ENCODE peak calls at places on chromosomes 1 and 21, in six cellular contexts. O is epithelial cell of esophagus, S is SW 1271, T is ovary, Z is SJSA1, L is NCI-H69. V is an unnamed sample.
A peak's percentile ranks its signal among the peaks of the same experiment; 100 is the strongest.

GRCh38 chr1:159915571-159916239 is 9.6 kb downstream of the TAGLN2 start:
- DNase-seq in O (no peak), S (no peak), T (no peak), Z (no peak), L (peak; percentile 76), V (no peak)

GRCh38 chr1:205588691-205589445 is 42.9 kb downstream of the ELK4 start:
- DNase-seq in O (peak; percentile 36), S (no peak), T (no peak), Z (peak; percentile 43), L (peak; percentile 63), V (peak; percentile 46)

GRCh38 chr1:15761729-15762128 is 3.1 kb downstream of the FBLIM1 start:
- DNase-seq in O (no peak), S (no peak), T (no peak), Z (no peak), L (no peak), V (no peak)

GRCh38 chr1:206790502-206791250 is 18.4 kb upstream of the IL10 start:
- DNase-seq in O (no peak), S (no peak), T (no peak), Z (no peak), L (no peak), V (no peak)

GRCh38 chr21:42535602-42536171 is 22.0 kb downstream of the SLC37A1 start:
- DNase-seq in O (no peak), S (no peak), T (no peak), Z (no peak), L (no peak), V (no peak)

GRCh38 chr21:31236528-31236927 is 107.5 kb downstream of the TIAM1 start:
- DNase-seq in O (peak; percentile 8), S (no peak), T (no peak), Z (peak; percentile 69), L (no peak), V (no peak)

GRCh38 chr1:21182181-21182711 is 5.5 kb upstream of the EIF4G3 start:
- DNase-seq in O (peak; percentile 38), S (no peak), T (no peak), Z (no peak), L (no peak), V (no peak)

GRCh38 chr1:55718758-55719671 is 503.9 kb upstream of the USP24 start:
- DNase-seq in O (peak; percentile 73), S (no peak), T (peak; percentile 85), Z (peak; percentile 88), L (no peak), V (no peak)

GRCh38 chr1:246052603-246053002 is 454.5 kb downstream of the SMYD3 start:
- DNase-seq in O (no peak), S (no peak), T (no peak), Z (no peak), L (peak; percentile 14), V (no peak)

GRCh38 chr1:230747886-230748800 is 955 bp downstream of the CAPN9 start:
- DNase-seq in O (no peak), S (no peak), T (no peak), Z (no peak), L (peak; percentile 58), V (no peak)

GRCh38 chr1:212699104-212699838 is 369 bp downstream of the BATF3 start:
- DNase-seq in O (peak; percentile 32), S (peak; percentile 32), T (peak; percentile 10), Z (peak; percentile 52), L (peak; percentile 84), V (peak; percentile 65)

GRCh38 chr1:207993477-207994445 is 82.8 kb upstream of the CD34 start:
- DNase-seq in O (peak; percentile 9), S (no peak), T (no peak), Z (peak; percentile 39), L (peak; percentile 14), V (peak; percentile 31)

GRCh38 chr1:51734899-51735745 is 118.2 kb downstream of the OSBPL9 start:
- DNase-seq in O (no peak), S (no peak), T (no peak), Z (no peak), L (no peak), V (no peak)

GRCh38 chr21:45502006-45502345 is 40.3 kb downstream of the SLC19A1 start:
- DNase-seq in O (no peak), S (no peak), T (peak; percentile 7), Z (no peak), L (no peak), V (peak; percentile 4)

GRCh38 chr1:2314803-2315710 is 76.3 kb downstream of the MORN1 start:
- DNase-seq in O (no peak), S (peak; percentile 16), T (peak; percentile 75), Z (peak; percentile 89), L (peak; percentile 57), V (peak; percentile 49)